ENCODE peak calls at places on chromosomes 5 and 9, in ten cellular contexts. One of them, this sample, is unnamed. For H3K27me3, the result is how much of the 10 kb centered on the place peaks cover.

GRCh38 chr5:159826351-159827222 is 89.7 kb upstream of the ADRA1B start:
- DNase-seq in ascending aorta: no peak
- DNase-seq in cardiac muscle cell: peak
- DNase-seq in GM23248: peak
- DNase-seq in tibial nerve: no peak
- DNase-seq in hepatocyte: peak
- DNase-seq in HCT116: peak
- DNase-seq in effector memory CD4-positive, alpha-beta T cell: no peak
- DNase-seq in mammary epithelial cell: peak
- DNase-seq in dorsolateral prefrontal cortex: no peak
- DNase-seq in this sample: peak

GRCh38 chr5:35803221-35803651 is 53.5 kb upstream of the IL7R start:
- DNase-seq in mammary epithelial cell: no peak
- DNase-seq in ascending aorta: no peak
- DNase-seq in cardiac muscle cell: peak
- DNase-seq in HCT116: no peak
- DNase-seq in tibial nerve: no peak
- DNase-seq in effector memory CD4-positive, alpha-beta T cell: no peak
- DNase-seq in GM23248: peak
- DNase-seq in hepatocyte: peak
- DNase-seq in dorsolateral prefrontal cortex: peak
- DNase-seq in this sample: peak

GRCh38 chr9:91937727-91938126 is 12.3 kb downstream of the ROR2 start:
- DNase-seq in mammary epithelial cell: no peak
- DNase-seq in hepatocyte: no peak
- DNase-seq in cardiac muscle cell: no peak
- DNase-seq in effector memory CD4-positive, alpha-beta T cell: no peak
- DNase-seq in tibial nerve: no peak
- DNase-seq in HCT116: no peak
- DNase-seq in ascending aorta: no peak
- DNase-seq in GM23248: no peak
- DNase-seq in dorsolateral prefrontal cortex: no peak
- DNase-seq in this sample: no peak

GRCh38 chr9:19127881-19128719 is 808 bp upstream of the PLIN2 start:
- DNase-seq in ascending aorta: peak
- DNase-seq in tibial nerve: peak
- DNase-seq in cardiac muscle cell: peak
- DNase-seq in hepatocyte: no peak
- DNase-seq in mammary epithelial cell: no peak
- DNase-seq in effector memory CD4-positive, alpha-beta T cell: no peak
- DNase-seq in GM23248: peak
- DNase-seq in HCT116: no peak
- DNase-seq in dorsolateral prefrontal cortex: no peak
- DNase-seq in this sample: peak

GRCh38 chr5:134138416-134139376 is 24.2 kb downstream of the TCF7 start:
- DNase-seq in GM23248: peak
- DNase-seq in HCT116: no peak
- DNase-seq in hepatocyte: no peak
- DNase-seq in dorsolateral prefrontal cortex: no peak
- DNase-seq in mammary epithelial cell: peak
- DNase-seq in effector memory CD4-positive, alpha-beta T cell: no peak
- DNase-seq in ascending aorta: no peak
- DNase-seq in cardiac muscle cell: no peak
- DNase-seq in tibial nerve: no peak
- DNase-seq in this sample: no peak

GRCh38 chr5:27682600-27682999 is 644.2 kb upstream of the CDH9 start:
- DNase-seq in cardiac muscle cell: peak
- DNase-seq in dorsolateral prefrontal cortex: no peak
- DNase-seq in mammary epithelial cell: peak
- DNase-seq in GM23248: no peak
- DNase-seq in ascending aorta: no peak
- DNase-seq in hepatocyte: peak
- DNase-seq in tibial nerve: no peak
- DNase-seq in effector memory CD4-positive, alpha-beta T cell: no peak
- DNase-seq in HCT116: no peak
- DNase-seq in this sample: peak

GRCh38 chr9:35718726-35719511 is 13.1 kb downstream of the TLN1 start:
- DNase-seq in hepatocyte: no peak
- DNase-seq in ascending aorta: no peak
- DNase-seq in effector memory CD4-positive, alpha-beta T cell: no peak
- DNase-seq in tibial nerve: no peak
- DNase-seq in GM23248: peak
- DNase-seq in cardiac muscle cell: no peak
- DNase-seq in HCT116: no peak
- DNase-seq in mammary epithelial cell: peak
- DNase-seq in dorsolateral prefrontal cortex: no peak
- DNase-seq in this sample: no peak

GRCh38 chr9:118577121-118577520 is 792.1 kb downstream of the BRINP1 start:
- DNase-seq in tibial nerve: no peak
- DNase-seq in GM23248: peak
- DNase-seq in ascending aorta: no peak
- DNase-seq in hepatocyte: no peak
- DNase-seq in mammary epithelial cell: peak
- DNase-seq in dorsolateral prefrontal cortex: no peak
- DNase-seq in HCT116: no peak
- DNase-seq in effector memory CD4-positive, alpha-beta T cell: no peak
- DNase-seq in cardiac muscle cell: peak
- DNase-seq in this sample: no peak

GRCh38 chr5:80035839-80036238 is 691 bp downstream of the THBS4 start:
- DNase-seq in mammary epithelial cell: no peak
- DNase-seq in effector memory CD4-positive, alpha-beta T cell: no peak
- DNase-seq in GM23248: no peak
- DNase-seq in HCT116: no peak
- DNase-seq in hepatocyte: no peak
- DNase-seq in tibial nerve: no peak
- DNase-seq in cardiac muscle cell: no peak
- DNase-seq in ascending aorta: no peak
- DNase-seq in dorsolateral prefrontal cortex: no peak
- DNase-seq in this sample: no peak
- H3K27me3 ChIP-seq in mammary epithelial cell: under half
- H3K27me3 ChIP-seq in effector memory CD4-positive, alpha-beta T cell: under half
- H3K27me3 ChIP-seq in GM23248: half or more
- H3K27me3 ChIP-seq in HCT116: under half
- H3K27me3 ChIP-seq in hepatocyte: half or more
- H3K27me3 ChIP-seq in tibial nerve: under half
- H3K27me3 ChIP-seq in cardiac muscle cell: half or more
- H3K27me3 ChIP-seq in ascending aorta: under half
- H3K27me3 ChIP-seq in dorsolateral prefrontal cortex: under half
- H3K27me3 ChIP-seq in this sample: under half

GRCh38 chr5:39422886-39423285 is 1.9 kb downstream of the DAB2 start:
- DNase-seq in effector memory CD4-positive, alpha-beta T cell: no peak
- DNase-seq in GM23248: no peak
- DNase-seq in tibial nerve: no peak
- DNase-seq in mammary epithelial cell: no peak
- DNase-seq in dorsolateral prefrontal cortex: no peak
- DNase-seq in hepatocyte: no peak
- DNase-seq in HCT116: no peak
- DNase-seq in cardiac muscle cell: no peak
- DNase-seq in ascending aorta: no peak
- DNase-seq in this sample: no peak

GRCh38 chr5:39427225-39427624 is 2.4 kb upstream of the DAB2 start:
- DNase-seq in GM23248: peak
- DNase-seq in cardiac muscle cell: peak
- DNase-seq in dorsolateral prefrontal cortex: no peak
- DNase-seq in hepatocyte: peak
- DNase-seq in tibial nerve: no peak
- DNase-seq in HCT116: no peak
- DNase-seq in effector memory CD4-positive, alpha-beta T cell: no peak
- DNase-seq in ascending aorta: no peak
- DNase-seq in mammary epithelial cell: no peak
- DNase-seq in this sample: no peak

GRCh38 chr5:39423331-39423751 is 1.4 kb downstream of the DAB2 start:
- DNase-seq in dorsolateral prefrontal cortex: no peak
- DNase-seq in GM23248: peak
- DNase-seq in cardiac muscle cell: no peak
- DNase-seq in tibial nerve: peak
- DNase-seq in effector memory CD4-positive, alpha-beta T cell: no peak
- DNase-seq in mammary epithelial cell: peak
- DNase-seq in hepatocyte: no peak
- DNase-seq in HCT116: no peak
- DNase-seq in ascending aorta: no peak
- DNase-seq in this sample: no peak

GRCh38 chr5:39426136-39426535 is 1.4 kb upstream of the DAB2 start:
- DNase-seq in tibial nerve: no peak
- DNase-seq in mammary epithelial cell: no peak
- DNase-seq in effector memory CD4-positive, alpha-beta T cell: no peak
- DNase-seq in hepatocyte: no peak
- DNase-seq in ascending aorta: no peak
- DNase-seq in HCT116: no peak
- DNase-seq in cardiac muscle cell: no peak
- DNase-seq in dorsolateral prefrontal cortex: no peak
- DNase-seq in GM23248: peak
- DNase-seq in this sample: no peak

DNA sequence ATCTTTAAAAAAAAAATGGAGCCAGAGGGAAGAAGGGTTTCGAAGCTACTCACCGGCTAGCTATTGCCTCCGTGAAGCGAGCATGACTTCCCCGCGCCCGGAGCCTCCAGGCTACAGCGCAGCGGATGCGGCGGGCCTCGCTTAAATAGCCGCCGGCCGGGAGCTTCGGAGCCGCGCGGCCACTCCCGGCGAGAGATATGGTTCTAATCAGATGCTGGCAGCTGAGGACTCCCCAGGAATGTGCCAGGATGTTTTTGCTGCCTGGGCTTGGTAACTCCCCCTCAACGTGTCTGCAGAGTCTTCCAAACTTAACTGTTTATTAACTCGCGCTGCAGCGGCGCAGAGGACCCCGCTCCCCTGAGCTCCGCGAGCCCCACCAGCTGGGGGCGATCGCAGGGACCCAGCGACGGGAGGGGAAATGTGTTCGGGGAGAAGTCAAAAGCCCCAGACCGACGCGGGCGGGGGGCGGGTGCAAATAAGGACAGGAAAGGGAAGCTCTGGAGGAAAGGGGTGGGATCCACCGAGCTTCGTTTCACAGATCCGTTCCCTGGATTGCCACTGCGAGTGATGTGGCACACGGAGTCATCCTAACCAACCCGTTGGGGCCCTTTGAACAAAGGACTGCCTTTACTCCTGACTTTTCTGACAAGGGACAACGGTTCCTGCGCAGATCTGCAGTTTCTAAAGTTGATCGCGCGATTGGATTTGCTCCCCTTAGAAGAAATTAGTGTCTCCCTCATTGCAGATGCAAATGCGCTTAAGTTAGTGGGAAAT is at the start of gene DAB2:
- DNase-seq in ascending aorta: peak
- DNase-seq in HCT116: peak
- DNase-seq in GM23248: peak
- DNase-seq in dorsolateral prefrontal cortex: peak
- DNase-seq in mammary epithelial cell: peak
- DNase-seq in cardiac muscle cell: peak
- DNase-seq in hepatocyte: peak
- DNase-seq in effector memory CD4-positive, alpha-beta T cell: peak
- DNase-seq in tibial nerve: peak
- DNase-seq in this sample: peak
- H3K27ac ChIP-seq in ascending aorta: peak
- H3K27ac ChIP-seq in HCT116: peak
- H3K27ac ChIP-seq in GM23248: peak
- H3K27ac ChIP-seq in dorsolateral prefrontal cortex: peak
- H3K27ac ChIP-seq in mammary epithelial cell: peak
- H3K27ac ChIP-seq in cardiac muscle cell: peak
- H3K27ac ChIP-seq in hepatocyte: peak
- H3K27ac ChIP-seq in effector memory CD4-positive, alpha-beta T cell: no peak
- H3K27ac ChIP-seq in tibial nerve: peak
- H3K27ac ChIP-seq in this sample: peak

GRCh38 chr9:13956107-13956506 is 357.8 kb downstream of the NFIB start:
- DNase-seq in ascending aorta: no peak
- DNase-seq in effector memory CD4-positive, alpha-beta T cell: no peak
- DNase-seq in dorsolateral prefrontal cortex: no peak
- DNase-seq in mammary epithelial cell: no peak
- DNase-seq in HCT116: no peak
- DNase-seq in cardiac muscle cell: no peak
- DNase-seq in GM23248: no peak
- DNase-seq in tibial nerve: no peak
- DNase-seq in hepatocyte: no peak
- DNase-seq in this sample: no peak
- H3K27me3 ChIP-seq in ascending aorta: under half
- H3K27me3 ChIP-seq in effector memory CD4-positive, alpha-beta T cell: under half
- H3K27me3 ChIP-seq in dorsolateral prefrontal cortex: under half
- H3K27me3 ChIP-seq in mammary epithelial cell: under half
- H3K27me3 ChIP-seq in HCT116: under half
- H3K27me3 ChIP-seq in cardiac muscle cell: under half
- H3K27me3 ChIP-seq in GM23248: under half
- H3K27me3 ChIP-seq in tibial nerve: under half
- H3K27me3 ChIP-seq in hepatocyte: under half
- H3K27me3 ChIP-seq in this sample: under half

GRCh38 chr9:4097490-4097889 is 202.4 kb downstream of the GLIS3 start:
- DNase-seq in ascending aorta: no peak
- DNase-seq in HCT116: no peak
- DNase-seq in dorsolateral prefrontal cortex: no peak
- DNase-seq in GM23248: peak
- DNase-seq in cardiac muscle cell: peak
- DNase-seq in mammary epithelial cell: no peak
- DNase-seq in hepatocyte: no peak
- DNase-seq in effector memory CD4-positive, alpha-beta T cell: no peak
- DNase-seq in tibial nerve: no peak
- DNase-seq in this sample: no peak

GRCh38 chr9:4096121-4096520 is 203.7 kb downstream of the GLIS3 start:
- DNase-seq in ascending aorta: no peak
- DNase-seq in hepatocyte: no peak
- DNase-seq in cardiac muscle cell: no peak
- DNase-seq in effector memory CD4-positive, alpha-beta T cell: no peak
- DNase-seq in HCT116: no peak
- DNase-seq in mammary epithelial cell: no peak
- DNase-seq in dorsolateral prefrontal cortex: no peak
- DNase-seq in tibial nerve: no peak
- DNase-seq in GM23248: peak
- DNase-seq in this sample: no peak

GRCh38 chr9:4090491-4090890 is 209.4 kb downstream of the GLIS3 start:
- DNase-seq in GM23248: no peak
- DNase-seq in hepatocyte: no peak
- DNase-seq in effector memory CD4-positive, alpha-beta T cell: no peak
- DNase-seq in cardiac muscle cell: no peak
- DNase-seq in tibial nerve: no peak
- DNase-seq in dorsolateral prefrontal cortex: no peak
- DNase-seq in ascending aorta: no peak
- DNase-seq in mammary epithelial cell: no peak
- DNase-seq in HCT116: no peak
- DNase-seq in this sample: no peak

GRCh38 chr9:4088680-4089079 is 211.2 kb downstream of the GLIS3 start:
- DNase-seq in cardiac muscle cell: no peak
- DNase-seq in effector memory CD4-positive, alpha-beta T cell: no peak
- DNase-seq in HCT116: no peak
- DNase-seq in GM23248: no peak
- DNase-seq in mammary epithelial cell: no peak
- DNase-seq in dorsolateral prefrontal cortex: no peak
- DNase-seq in hepatocyte: no peak
- DNase-seq in tibial nerve: no peak
- DNase-seq in ascending aorta: no peak
- DNase-seq in this sample: no peak

DNA sequence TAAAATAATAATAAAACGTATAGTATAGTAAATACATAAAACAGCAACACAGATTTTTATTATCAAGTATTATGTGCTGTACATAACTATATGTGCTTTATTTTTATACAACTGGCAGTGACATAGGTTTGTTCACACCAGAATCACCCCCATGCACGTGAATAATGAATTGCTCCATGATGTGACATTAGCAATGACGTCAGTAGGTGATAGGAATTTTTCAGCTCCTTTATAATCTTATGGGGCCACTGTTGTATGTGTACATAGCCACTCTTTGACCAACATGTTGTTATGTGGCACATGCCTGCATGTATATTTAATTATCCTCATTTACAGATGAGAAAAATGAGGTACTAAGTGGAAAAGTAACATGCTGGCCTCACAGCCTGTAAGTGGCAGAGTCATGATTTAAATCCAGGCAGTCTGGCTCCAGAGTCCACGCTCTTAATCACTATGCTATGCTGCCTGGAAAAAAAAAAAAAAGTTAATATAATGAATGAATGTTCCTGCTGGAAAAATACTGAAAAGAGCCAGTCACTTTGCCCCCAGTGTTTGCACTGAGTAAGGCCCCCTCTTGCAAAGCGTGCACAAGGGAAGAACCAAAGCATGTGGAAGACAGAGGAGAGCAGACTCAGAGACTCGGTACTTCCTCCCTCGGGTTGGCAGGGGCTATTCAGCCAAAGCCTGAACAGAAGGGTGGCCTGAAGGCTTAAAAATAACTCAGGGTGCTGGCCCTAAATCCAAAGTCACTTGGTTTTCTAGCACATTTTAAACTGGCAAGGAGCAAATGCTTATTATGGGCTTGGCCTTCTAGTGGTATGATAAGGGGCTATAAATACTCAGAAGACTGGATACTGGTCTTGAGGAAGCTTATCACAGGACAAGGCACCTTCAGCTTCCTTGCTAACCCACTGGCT is 206.8 kb downstream of the GLIS3 start:
- DNase-seq in HCT116: no peak
- DNase-seq in mammary epithelial cell: no peak
- DNase-seq in GM23248: peak
- DNase-seq in hepatocyte: no peak
- DNase-seq in effector memory CD4-positive, alpha-beta T cell: no peak
- DNase-seq in dorsolateral prefrontal cortex: no peak
- DNase-seq in cardiac muscle cell: peak
- DNase-seq in tibial nerve: no peak
- DNase-seq in ascending aorta: peak
- DNase-seq in this sample: no peak
- H3K27ac ChIP-seq in HCT116: no peak
- H3K27ac ChIP-seq in mammary epithelial cell: no peak
- H3K27ac ChIP-seq in GM23248: no peak
- H3K27ac ChIP-seq in hepatocyte: peak
- H3K27ac ChIP-seq in effector memory CD4-positive, alpha-beta T cell: no peak
- H3K27ac ChIP-seq in dorsolateral prefrontal cortex: no peak
- H3K27ac ChIP-seq in cardiac muscle cell: peak
- H3K27ac ChIP-seq in tibial nerve: no peak
- H3K27ac ChIP-seq in ascending aorta: peak
- H3K27ac ChIP-seq in this sample: no peak

This sample was measured in brain microvascular endothelial cell.